ENCODE peak calls at places on chromosomes 6 and 20, in seven cellular contexts. One of them, this sample, is unnamed.

GRCh38 chr20:58366866-58367265 is 22.2 kb upstream of the VAPB start:
- DNase-seq in cardiac fibroblast: peak
- DNase-seq in kidney epithelial cell: no peak
- DNase-seq in MM.1S: no peak
- DNase-seq in Peyer's patch: no peak
- DNase-seq in activated CD8-positive, alpha-beta T cell treated with anti-CD3 and anti-CD28 coated beads for 36 hours: no peak
- DNase-seq in kidney: no peak
- DNase-seq in this sample: no peak

GRCh38 chr6:33095681-33096080 is 19.9 kb downstream of the HLA-DPB1 start:
- DNase-seq in Peyer's patch: no peak
- DNase-seq in kidney epithelial cell: no peak
- DNase-seq in activated CD8-positive, alpha-beta T cell treated with anti-CD3 and anti-CD28 coated beads for 36 hours: no peak
- DNase-seq in cardiac fibroblast: no peak
- DNase-seq in MM.1S: no peak
- DNase-seq in kidney: no peak
- DNase-seq in this sample: no peak

GRCh38 chr20:63974402-63975200 is 4.8 kb downstream of the SAMD10 start:
- DNase-seq in Peyer's patch: peak
- DNase-seq in kidney epithelial cell: no peak
- DNase-seq in MM.1S: no peak
- DNase-seq in activated CD8-positive, alpha-beta T cell treated with anti-CD3 and anti-CD28 coated beads for 36 hours: no peak
- DNase-seq in kidney: peak
- DNase-seq in cardiac fibroblast: no peak
- DNase-seq in this sample: no peak

GRCh38 chr6:53189554-53189953 is 40.9 kb upstream of the GCM1 start:
- DNase-seq in Peyer's patch: no peak
- DNase-seq in activated CD8-positive, alpha-beta T cell treated with anti-CD3 and anti-CD28 coated beads for 36 hours: no peak
- DNase-seq in kidney epithelial cell: peak
- DNase-seq in kidney: no peak
- DNase-seq in cardiac fibroblast: peak
- DNase-seq in MM.1S: no peak
- DNase-seq in this sample: no peak

GRCh38 chr20:56166781-56167465 is 81.6 kb upstream of the MC3R start:
- DNase-seq in activated CD8-positive, alpha-beta T cell treated with anti-CD3 and anti-CD28 coated beads for 36 hours: no peak
- DNase-seq in cardiac fibroblast: no peak
- DNase-seq in kidney epithelial cell: no peak
- DNase-seq in MM.1S: no peak
- DNase-seq in kidney: no peak
- DNase-seq in Peyer's patch: no peak
- DNase-seq in this sample: no peak

GRCh38 chr6:24910850-24911712 is 24.7 kb downstream of the RIPOR2 start:
- DNase-seq in activated CD8-positive, alpha-beta T cell treated with anti-CD3 and anti-CD28 coated beads for 36 hours: peak
- DNase-seq in kidney epithelial cell: no peak
- DNase-seq in kidney: peak
- DNase-seq in cardiac fibroblast: peak
- DNase-seq in Peyer's patch: peak
- DNase-seq in MM.1S: no peak
- DNase-seq in this sample: peak

GRCh38 chr6:33566182-33567084 is 13.6 kb downstream of the BAK1 start:
- DNase-seq in kidney: no peak
- DNase-seq in MM.1S: no peak
- DNase-seq in kidney epithelial cell: peak
- DNase-seq in cardiac fibroblast: peak
- DNase-seq in Peyer's patch: no peak
- DNase-seq in activated CD8-positive, alpha-beta T cell treated with anti-CD3 and anti-CD28 coated beads for 36 hours: no peak
- DNase-seq in this sample: no peak

GRCh38 chr6:73798592-73798991 is 102.6 kb downstream of the CD109 start:
- DNase-seq in MM.1S: no peak
- DNase-seq in activated CD8-positive, alpha-beta T cell treated with anti-CD3 and anti-CD28 coated beads for 36 hours: peak
- DNase-seq in Peyer's patch: no peak
- DNase-seq in cardiac fibroblast: peak
- DNase-seq in kidney epithelial cell: peak
- DNase-seq in kidney: no peak
- DNase-seq in this sample: peak

GRCh38 chr6:143536866-143537691 is 25.6 kb upstream of the FUCA2 start:
- DNase-seq in Peyer's patch: peak
- DNase-seq in cardiac fibroblast: peak
- DNase-seq in kidney: peak
- DNase-seq in MM.1S: peak
- DNase-seq in kidney epithelial cell: no peak
- DNase-seq in activated CD8-positive, alpha-beta T cell treated with anti-CD3 and anti-CD28 coated beads for 36 hours: peak
- DNase-seq in this sample: peak

GRCh38 chr20:20946122-20946759 is 159.9 kb downstream of the LINC00237 start:
- DNase-seq in activated CD8-positive, alpha-beta T cell treated with anti-CD3 and anti-CD28 coated beads for 36 hours: peak
- DNase-seq in Peyer's patch: no peak
- DNase-seq in MM.1S: no peak
- DNase-seq in kidney epithelial cell: no peak
- DNase-seq in cardiac fibroblast: no peak
- DNase-seq in kidney: no peak
- DNase-seq in this sample: no peak

GRCh38 chr6:141309295-141309694 is 823.4 kb upstream of the GJE1 start:
- DNase-seq in kidney: no peak
- DNase-seq in MM.1S: no peak
- DNase-seq in Peyer's patch: no peak
- DNase-seq in activated CD8-positive, alpha-beta T cell treated with anti-CD3 and anti-CD28 coated beads for 36 hours: no peak
- DNase-seq in kidney epithelial cell: no peak
- DNase-seq in cardiac fibroblast: peak
- DNase-seq in this sample: no peak

GRCh38 chr6:30007132-30007764 is 53.8 kb upstream of the POLR1H start:
- DNase-seq in activated CD8-positive, alpha-beta T cell treated with anti-CD3 and anti-CD28 coated beads for 36 hours: peak
- DNase-seq in kidney epithelial cell: no peak
- DNase-seq in MM.1S: no peak
- DNase-seq in kidney: peak
- DNase-seq in cardiac fibroblast: no peak
- DNase-seq in Peyer's patch: no peak
- DNase-seq in this sample: peak

GRCh38 chr6:157093555-157093954 is 229.8 kb downstream of the TMEM242 start:
- DNase-seq in cardiac fibroblast: no peak
- DNase-seq in kidney: no peak
- DNase-seq in activated CD8-positive, alpha-beta T cell treated with anti-CD3 and anti-CD28 coated beads for 36 hours: no peak
- DNase-seq in kidney epithelial cell: no peak
- DNase-seq in MM.1S: no peak
- DNase-seq in Peyer's patch: no peak
- DNase-seq in this sample: no peak

GRCh38 chr20:22684072-22684762 is 99.8 kb upstream of the FOXA2 start:
- DNase-seq in kidney epithelial cell: no peak
- DNase-seq in cardiac fibroblast: peak
- DNase-seq in activated CD8-positive, alpha-beta T cell treated with anti-CD3 and anti-CD28 coated beads for 36 hours: peak
- DNase-seq in MM.1S: peak
- DNase-seq in Peyer's patch: peak
- DNase-seq in kidney: no peak
- DNase-seq in this sample: peak

GRCh38 chr6:39338406-39338805 is 15.9 kb upstream of the KCNK16 start:
- DNase-seq in Peyer's patch: no peak
- DNase-seq in cardiac fibroblast: no peak
- DNase-seq in activated CD8-positive, alpha-beta T cell treated with anti-CD3 and anti-CD28 coated beads for 36 hours: no peak
- DNase-seq in MM.1S: no peak
- DNase-seq in kidney: no peak
- DNase-seq in kidney epithelial cell: no peak
- DNase-seq in this sample: no peak

GRCh38 chr6:122028933-122029332 is 370.5 kb upstream of the HSF2 start:
- DNase-seq in Peyer's patch: no peak
- DNase-seq in kidney: no peak
- DNase-seq in kidney epithelial cell: no peak
- DNase-seq in activated CD8-positive, alpha-beta T cell treated with anti-CD3 and anti-CD28 coated beads for 36 hours: no peak
- DNase-seq in MM.1S: no peak
- DNase-seq in cardiac fibroblast: no peak
- DNase-seq in this sample: no peak

GRCh38 chr6:122035193-122035592 is 364.3 kb upstream of the HSF2 start:
- DNase-seq in kidney epithelial cell: no peak
- DNase-seq in kidney: no peak
- DNase-seq in cardiac fibroblast: no peak
- DNase-seq in activated CD8-positive, alpha-beta T cell treated with anti-CD3 and anti-CD28 coated beads for 36 hours: no peak
- DNase-seq in Peyer's patch: no peak
- DNase-seq in MM.1S: no peak
- DNase-seq in this sample: no peak

DNA sequence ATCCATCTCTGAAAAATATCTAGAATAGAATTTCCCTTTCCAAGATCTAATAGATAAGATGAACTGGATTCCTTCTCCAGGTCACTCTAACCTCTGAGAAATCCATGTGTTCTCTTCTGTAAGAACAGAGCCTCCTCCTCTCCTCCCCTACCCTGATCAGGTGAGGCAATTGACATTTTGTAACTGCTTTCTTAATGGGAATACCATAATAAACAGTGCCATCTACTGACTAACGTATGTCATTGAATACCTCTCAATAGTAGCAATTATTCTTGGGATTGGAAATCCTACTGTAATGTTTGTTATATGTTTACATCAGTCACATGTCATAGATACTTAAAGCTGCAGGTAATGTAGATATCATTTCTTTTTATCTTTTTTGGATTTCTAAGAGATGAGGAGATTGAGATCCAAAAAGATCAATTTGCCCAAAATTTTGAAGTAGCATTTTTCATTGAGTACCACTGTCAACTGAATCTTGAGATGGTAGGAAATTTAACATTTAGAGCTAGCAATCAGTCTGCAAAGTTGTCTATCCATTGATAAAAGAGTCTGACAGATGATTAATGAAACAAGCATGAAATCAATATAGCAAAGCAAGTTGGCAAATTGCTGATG is 365.8 kb upstream of the HSF2 start:
- DNase-seq in kidney: no peak
- DNase-seq in Peyer's patch: no peak
- DNase-seq in cardiac fibroblast: peak
- DNase-seq in MM.1S: peak
- DNase-seq in activated CD8-positive, alpha-beta T cell treated with anti-CD3 and anti-CD28 coated beads for 36 hours: no peak
- DNase-seq in kidney epithelial cell: peak
- DNase-seq in this sample: peak
- TF ChIP-seq CTCF in kidney: peak
- TF ChIP-seq CTCF in Peyer's patch: peak
- TF ChIP-seq CTCF in cardiac fibroblast: peak
- TF ChIP-seq CTCF in MM.1S: peak
- TF ChIP-seq CTCF in activated CD8-positive, alpha-beta T cell treated with anti-CD3 and anti-CD28 coated beads for 36 hours: peak
- TF ChIP-seq CTCF in kidney epithelial cell: peak
- TF ChIP-seq CTCF in this sample: peak

GRCh38 chr6:165834613-165835259 is 171.7 kb upstream of the PDE10A start:
- DNase-seq in kidney: no peak
- DNase-seq in Peyer's patch: peak
- DNase-seq in activated CD8-positive, alpha-beta T cell treated with anti-CD3 and anti-CD28 coated beads for 36 hours: no peak
- DNase-seq in kidney epithelial cell: no peak
- DNase-seq in MM.1S: no peak
- DNase-seq in cardiac fibroblast: peak
- DNase-seq in this sample: no peak
- TF ChIP-seq CTCF in kidney: no peak
- TF ChIP-seq CTCF in Peyer's patch: no peak
- TF ChIP-seq CTCF in activated CD8-positive, alpha-beta T cell treated with anti-CD3 and anti-CD28 coated beads for 36 hours: no peak
- TF ChIP-seq CTCF in kidney epithelial cell: no peak
- TF ChIP-seq CTCF in MM.1S: no peak
- TF ChIP-seq CTCF in cardiac fibroblast: no peak
- TF ChIP-seq CTCF in this sample: no peak

DNA sequence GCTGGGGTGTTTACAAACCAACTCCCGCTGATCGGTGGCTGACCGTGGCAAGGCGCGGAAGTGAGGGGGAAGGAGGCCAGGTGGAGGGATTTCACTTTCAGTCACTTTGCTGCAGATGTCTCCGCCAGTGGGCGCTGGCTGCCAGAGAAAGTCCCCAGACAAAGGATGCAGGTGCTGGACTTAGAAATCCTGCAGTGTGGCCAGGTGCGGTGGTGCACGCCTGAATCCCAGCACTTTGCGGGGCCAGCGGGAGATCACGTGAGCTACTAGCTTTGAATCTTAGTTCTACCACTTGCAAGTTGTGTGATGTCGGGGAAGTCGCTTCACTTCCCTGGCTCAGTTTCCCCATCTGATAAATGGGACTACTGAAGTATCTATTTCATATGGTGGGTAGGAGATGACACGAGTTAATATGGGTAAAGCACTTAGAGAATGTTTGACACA is 180.4 kb downstream of the ZNF217 start:
- DNase-seq in activated CD8-positive, alpha-beta T cell treated with anti-CD3 and anti-CD28 coated beads for 36 hours: peak
- DNase-seq in kidney: no peak
- DNase-seq in MM.1S: peak
- DNase-seq in cardiac fibroblast: no peak
- DNase-seq in Peyer's patch: peak
- DNase-seq in kidney epithelial cell: no peak
- DNase-seq in this sample: peak
- TF ChIP-seq CTCF in activated CD8-positive, alpha-beta T cell treated with anti-CD3 and anti-CD28 coated beads for 36 hours: peak
- TF ChIP-seq CTCF in kidney: peak
- TF ChIP-seq CTCF in MM.1S: peak
- TF ChIP-seq CTCF in cardiac fibroblast: no peak
- TF ChIP-seq CTCF in Peyer's patch: peak
- TF ChIP-seq CTCF in kidney epithelial cell: peak
- TF ChIP-seq CTCF in this sample: peak

GRCh38 chr6:6105472-6106036 is 98.8 kb upstream of the NRN1 start:
- DNase-seq in activated CD8-positive, alpha-beta T cell treated with anti-CD3 and anti-CD28 coated beads for 36 hours: peak
- DNase-seq in cardiac fibroblast: no peak
- DNase-seq in Peyer's patch: no peak
- DNase-seq in MM.1S: no peak
- DNase-seq in kidney epithelial cell: no peak
- DNase-seq in kidney: no peak
- DNase-seq in this sample: no peak
- TF ChIP-seq CTCF in activated CD8-positive, alpha-beta T cell treated with anti-CD3 and anti-CD28 coated beads for 36 hours: no peak
- TF ChIP-seq CTCF in cardiac fibroblast: no peak
- TF ChIP-seq CTCF in Peyer's patch: no peak
- TF ChIP-seq CTCF in MM.1S: peak
- TF ChIP-seq CTCF in kidney epithelial cell: peak
- TF ChIP-seq CTCF in kidney: peak
- TF ChIP-seq CTCF in this sample: peak

GRCh38 chr6:42627044-42627443 is 63.2 kb downstream of the UBR2 start:
- DNase-seq in activated CD8-positive, alpha-beta T cell treated with anti-CD3 and anti-CD28 coated beads for 36 hours: no peak
- DNase-seq in Peyer's patch: no peak
- DNase-seq in cardiac fibroblast: no peak
- DNase-seq in kidney: no peak
- DNase-seq in kidney epithelial cell: no peak
- DNase-seq in MM.1S: no peak
- DNase-seq in this sample: no peak
- TF ChIP-seq CTCF in activated CD8-positive, alpha-beta T cell treated with anti-CD3 and anti-CD28 coated beads for 36 hours: no peak
- TF ChIP-seq CTCF in Peyer's patch: no peak
- TF ChIP-seq CTCF in cardiac fibroblast: no peak
- TF ChIP-seq CTCF in kidney: no peak
- TF ChIP-seq CTCF in kidney epithelial cell: no peak
- TF ChIP-seq CTCF in MM.1S: no peak
- TF ChIP-seq CTCF in this sample: no peak